ENCODE peak calls at places on chromosome 3, in nine cellular contexts. M, U, Z, W, A, N, E, X and T are unnamed samples.

GRCh38 chr3:126129408-126129891 is 45.5 kb upstream of the SLC41A3 start:
- DNase-seq in M (peak), U (peak), Z (no peak), W (peak), A (peak), N (peak), E (no peak), X (peak), T (peak)

GRCh38 chr3:170749185-170749584 is 120.8 kb downstream of the RPL22L1 start:
- DNase-seq in M (no peak), U (no peak), Z (no peak), W (no peak), A (no peak), N (no peak), E (no peak), X (no peak), T (no peak)

GRCh38 chr3:184872200-184872599 is 60.2 kb downstream of the VPS8 start:
- DNase-seq in M (no peak), U (no peak), Z (no peak), W (no peak), A (no peak), N (no peak), E (no peak), X (no peak), T (no peak)

GRCh38 chr3:177211503-177212277 is 14.4 kb upstream of the TBL1XR1 start:
- DNase-seq in M (peak), U (no peak), Z (no peak), W (no peak), A (peak), N (peak), E (no peak), X (no peak), T (no peak)

GRCh38 chr3:62805578-62805977 is 69.6 kb downstream of the CADPS start:
- DNase-seq in M (no peak), U (no peak), Z (no peak), W (no peak), A (no peak), N (no peak), E (no peak), X (no peak), T (no peak)

GRCh38 chr3:46110701-46111493 is 83.6 kb upstream of the XCR1 start:
- DNase-seq in M (peak), U (no peak), Z (no peak), W (no peak), A (peak), N (no peak), E (peak), X (no peak), T (no peak)

GRCh38 chr3:146187334-146187950 is 26.5 kb upstream of the PLOD2 start:
- DNase-seq in M (peak), U (no peak), Z (no peak), W (no peak), A (no peak), N (no peak), E (peak), X (no peak), T (no peak)

GRCh38 chr3:119149484-119149883 is 3.5 kb downstream of the TEX55 start:
- DNase-seq in M (peak), U (no peak), Z (no peak), W (no peak), A (no peak), N (no peak), E (peak), X (no peak), T (no peak)

GRCh38 chr3:79516795-79517194 is 251.0 kb downstream of the ROBO1 start:
- DNase-seq in M (peak), U (no peak), Z (no peak), W (no peak), A (no peak), N (no peak), E (no peak), X (no peak), T (no peak)

GRCh38 chr3:13598926-13599886 is 50.3 kb downstream of the FBLN2 start:
- DNase-seq in M (peak), U (no peak), Z (no peak), W (no peak), A (no peak), N (no peak), E (peak), X (no peak), T (no peak)

GRCh38 chr3:47057212-47057671 is 77.8 kb downstream of the NBEAL2 start:
- DNase-seq in M (no peak), U (no peak), Z (no peak), W (no peak), A (no peak), N (no peak), E (peak), X (no peak), T (no peak)

GRCh38 chr3:118144919-118145318 is 889.7 kb downstream of the IGSF11 start:
- DNase-seq in M (no peak), U (no peak), Z (no peak), W (no peak), A (no peak), N (no peak), E (no peak), X (no peak), T (no peak)

GRCh38 chr3:179068779-179069530 is 2.7 kb downstream of the ZMAT3 start:
- DNase-seq in M (peak), U (no peak), Z (no peak), W (no peak), A (peak), N (peak), E (peak), X (no peak), T (no peak)

GRCh38 chr3:188043891-188044290 is 110.1 kb upstream of the LPP start:
- DNase-seq in M (no peak), U (no peak), Z (no peak), W (no peak), A (no peak), N (no peak), E (no peak), X (no peak), T (no peak)

GRCh38 chr3:3998140-3998977 is 199.1 kb downstream of the LRRN1 start:
- DNase-seq in M (peak), U (no peak), Z (no peak), W (no peak), A (no peak), N (no peak), E (peak), X (no peak), T (no peak)

GRCh38 chr3:184171562-184171961 is 3.1 kb upstream of the AP2M1 start:
- DNase-seq in M (peak), U (no peak), Z (no peak), W (no peak), A (no peak), N (no peak), E (peak), X (no peak), T (no peak)

GRCh38 chr3:123783050-123783724 is 100.9 kb downstream of the MYLK start:
- DNase-seq in M (peak), U (no peak), Z (no peak), W (no peak), A (no peak), N (no peak), E (peak), X (no peak), T (no peak)

GRCh38 chr3:128498901-128499530 is 6.0 kb upstream of the GATA2 start:
- DNase-seq in M (no peak), U (no peak), Z (no peak), W (no peak), A (no peak), N (no peak), E (no peak), X (peak), T (no peak)

GRCh38 chr3:73848173-73848751 is 223.5 kb upstream of the PDZRN3 start:
- DNase-seq in M (peak), U (no peak), Z (peak), W (no peak), A (no peak), N (no peak), E (peak), X (no peak), T (no peak)

GRCh38 chr3:189772584-189772983 is 141.4 kb downstream of the TP63 start:
- DNase-seq in M (no peak), U (no peak), Z (no peak), W (no peak), A (no peak), N (no peak), E (peak), X (no peak), T (no peak)

GRCh38 chr3:186583820-186584219 is 13.3 kb downstream of the DNAJB11 start:
- DNase-seq in M (peak), U (no peak), Z (peak), W (no peak), A (no peak), N (no peak), E (no peak), X (no peak), T (no peak)

GRCh38 chr3:9397911-9398714 is 698 bp downstream of the SETD5 start:
- DNase-seq in M (no peak), U (peak), Z (no peak), W (peak), A (peak), N (peak), E (peak), X (peak), T (peak)

GRCh38 chr3:9067352-9067975 is 104.2 kb upstream of the RAD18 start:
- DNase-seq in M (peak), U (no peak), Z (peak), W (no peak), A (peak), N (no peak), E (peak), X (no peak), T (no peak)

GRCh38 chr3:153026026-153026425 is 136.0 kb upstream of the RAP2B start:
- DNase-seq in M (peak), U (no peak), Z (no peak), W (no peak), A (no peak), N (no peak), E (peak), X (no peak), T (no peak)

GRCh38 chr3:136141296-136141785 is 54.8 kb downstream of the MSL2 start:
- DNase-seq in M (no peak), U (no peak), Z (no peak), W (no peak), A (no peak), N (no peak), E (no peak), X (no peak), T (no peak)

GRCh38 chr3:156449712-156450574 is 105.0 kb downstream of the SSR3 start:
- DNase-seq in M (peak), U (no peak), Z (no peak), W (no peak), A (no peak), N (no peak), E (peak), X (no peak), T (no peak)

GRCh38 chr3:110381992-110382391 is 689.6 kb upstream of the NECTIN3 start:
- DNase-seq in M (peak), U (no peak), Z (no peak), W (no peak), A (no peak), N (no peak), E (no peak), X (no peak), T (no peak)

GRCh38 chr3:178536271-178537079 is at the start of gene KCNMB2:
- DNase-seq in M (no peak), U (no peak), Z (no peak), W (no peak), A (no peak), N (peak), E (peak), X (no peak), T (no peak)

GRCh38 chr3:72265250-72265649 is 480.3 kb upstream of the PROK2 start:
- DNase-seq in M (no peak), U (no peak), Z (no peak), W (no peak), A (no peak), N (no peak), E (peak), X (no peak), T (no peak)
- TF ChIP-seq CTCF in M (peak), U (peak), Z (peak), W (no peak), A (peak), N (no peak), E (peak), X (no peak), T (peak)

GRCh38 chr3:108590443-108590842 is 921 bp downstream of the DZIP3 start:
- DNase-seq in M (no peak), U (no peak), Z (no peak), W (no peak), A (no peak), N (no peak), E (no peak), X (no peak), T (no peak)

GRCh38 chr3:108589081-108589997 is at the start of the genes CIP2A and DZIP3:
- DNase-seq in M (peak), U (peak), Z (peak), W (peak), A (peak), N (peak), E (peak), X (peak), T (peak)

GRCh38 chr3:108595304-108595703 is 5.8 kb downstream of the DZIP3 start:
- DNase-seq in M (no peak), U (no peak), Z (no peak), W (no peak), A (no peak), N (no peak), E (no peak), X (no peak), T (no peak)

GRCh38 chr3:108588616-108589015 is 622 bp downstream of the CIP2A start:
- DNase-seq in M (no peak), U (no peak), Z (no peak), W (no peak), A (no peak), N (no peak), E (peak), X (no peak), T (no peak)

GRCh38 chr3:108589998-108590323 is 439 bp downstream of the DZIP3 start:
- DNase-seq in M (no peak), U (no peak), Z (no peak), W (no peak), A (no peak), N (no peak), E (no peak), X (no peak), T (no peak)
- TF ChIP-seq CTCF in M (peak), U (no peak), Z (no peak), W (no peak), A (no peak), N (no peak), E (no peak), X (no peak), T (no peak)

DNA sequence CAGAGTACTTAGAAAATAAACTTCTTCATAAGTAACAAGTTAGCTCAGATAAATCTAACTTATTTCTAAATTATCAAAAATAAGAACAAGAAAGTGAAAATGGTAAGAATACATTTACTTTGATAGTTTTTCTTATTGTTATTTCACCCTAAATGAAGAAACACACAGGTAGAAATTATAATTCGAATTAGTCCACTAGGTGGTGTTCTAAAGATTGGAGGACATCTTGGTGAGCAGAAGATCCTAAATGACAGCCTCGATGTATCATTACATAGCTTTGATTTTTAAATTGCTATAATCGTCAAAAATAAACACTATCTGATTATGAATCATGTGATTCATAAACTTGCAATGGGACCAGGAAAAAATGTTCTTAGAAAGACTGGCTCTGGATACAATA is 280.8 kb upstream of the UBE2E2 start:
- DNase-seq in M (peak), U (no peak), Z (no peak), W (no peak), A (no peak), N (no peak), E (no peak), X (no peak), T (no peak)
- TF ChIP-seq CTCF in M (peak), U (peak), Z (peak), W (peak), A (peak), N (no peak), E (peak), X (no peak), T (peak)

DNA sequence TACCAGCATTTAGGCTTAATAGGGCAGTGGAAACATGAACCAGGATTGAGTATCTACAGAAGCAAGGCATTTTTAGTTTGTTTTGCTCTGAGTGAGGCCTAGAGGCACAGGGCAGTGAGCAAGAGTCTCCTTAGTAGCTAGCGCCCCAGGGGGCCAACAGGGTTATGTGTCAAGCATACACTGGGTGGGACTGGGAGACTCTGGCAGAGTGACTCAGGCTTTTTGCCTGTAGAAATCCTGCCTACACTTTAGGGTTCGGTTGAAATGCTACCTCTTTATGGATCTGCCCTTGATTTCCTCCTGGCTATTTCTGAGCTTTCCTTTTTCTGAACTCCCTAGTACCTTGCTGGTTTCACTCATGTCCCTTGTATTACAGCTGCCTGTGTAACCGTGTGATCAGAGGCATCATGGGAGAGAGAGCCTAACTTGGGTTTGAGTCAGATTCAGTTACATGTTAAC is 72.2 kb downstream of the TOP2B start:
- DNase-seq in M (peak), U (peak), Z (peak), W (peak), A (no peak), N (no peak), E (peak), X (no peak), T (peak)
- TF ChIP-seq CTCF in M (no peak), U (peak), Z (peak), W (no peak), A (no peak), N (no peak), E (peak), X (no peak), T (peak)

GRCh38 chr3:192237992-192238608 is 489.2 kb downstream of the FGF12 start:
- DNase-seq in M (no peak), U (no peak), Z (no peak), W (no peak), A (no peak), N (no peak), E (no peak), X (no peak), T (no peak)
- TF ChIP-seq CTCF in M (peak), U (no peak), Z (no peak), W (no peak), A (no peak), N (no peak), E (no peak), X (no peak), T (no peak)

DNA sequence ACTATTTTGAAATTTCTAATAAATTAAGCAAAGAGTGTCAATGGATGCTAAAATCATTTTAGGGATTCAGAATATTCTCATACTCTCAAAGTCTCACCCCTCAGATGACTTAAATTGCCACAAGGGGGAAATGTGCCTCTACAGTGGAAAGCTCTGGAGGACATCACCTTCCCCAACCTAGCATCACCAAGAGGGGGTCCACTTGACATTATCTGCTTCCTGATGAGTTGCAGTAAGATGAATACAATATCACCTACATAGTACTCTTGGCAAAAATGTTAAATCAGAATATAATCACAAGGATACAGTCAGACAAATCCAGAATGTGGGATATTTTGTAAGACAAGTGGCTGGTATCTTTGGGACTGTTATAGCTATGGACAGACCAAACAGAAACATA is 290.1 kb downstream of the MFSD1 start:
- DNase-seq in M (no peak), U (no peak), Z (no peak), W (no peak), A (no peak), N (no peak), E (no peak), X (no peak), T (no peak)
- TF ChIP-seq CTCF in M (peak), U (no peak), Z (peak), W (no peak), A (no peak), N (no peak), E (no peak), X (no peak), T (no peak)

GRCh38 chr3:30908466-30909037 is 14.1 kb upstream of the GADL1 start:
- DNase-seq in M (no peak), U (no peak), Z (no peak), W (no peak), A (no peak), N (no peak), E (no peak), X (no peak), T (no peak)

GRCh38 chr3:30915782-30916181 is 21.3 kb upstream of the GADL1 start:
- DNase-seq in M (no peak), U (no peak), Z (no peak), W (no peak), A (no peak), N (no peak), E (no peak), X (no peak), T (no peak)

GRCh38 chr3:30913176-30913575 is 18.7 kb upstream of the GADL1 start:
- DNase-seq in M (no peak), U (no peak), Z (no peak), W (no peak), A (no peak), N (no peak), E (no peak), X (no peak), T (no peak)

GRCh38 chr3:30914696-30915095 is 20.2 kb upstream of the GADL1 start:
- DNase-seq in M (no peak), U (no peak), Z (no peak), W (no peak), A (no peak), N (no peak), E (no peak), X (no peak), T (no peak)

DNA sequence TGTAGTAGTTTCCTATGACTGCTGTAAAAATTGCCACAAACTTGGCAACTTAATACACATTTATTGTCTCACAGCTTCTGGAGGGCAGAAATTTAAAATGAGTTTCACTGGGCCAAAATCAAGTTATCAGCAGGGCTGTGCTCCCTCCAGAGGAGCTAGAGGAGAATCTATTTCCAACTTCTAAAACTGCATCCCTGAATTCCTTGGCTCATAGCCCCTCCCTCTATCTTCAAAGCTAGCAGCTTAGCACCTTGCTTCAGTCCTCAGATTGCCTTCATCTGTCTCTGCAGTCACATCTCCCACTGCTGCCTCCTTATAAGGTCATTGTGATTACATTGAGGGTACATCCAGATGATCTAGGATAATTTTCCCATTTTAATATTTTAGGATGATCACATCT is 17.8 kb upstream of the GADL1 start:
- DNase-seq in M (no peak), U (no peak), Z (no peak), W (no peak), A (no peak), N (no peak), E (no peak), X (no peak), T (no peak)
- TF ChIP-seq CTCF in M (no peak), U (no peak), Z (no peak), W (no peak), A (no peak), N (no peak), E (no peak), X (no peak), T (no peak)